ENCODE peak calls at places on chromosomes 12 and 14, in five cellular contexts. One of them, this sample, is unnamed.

GRCh38 chr14:93184391-93185332 is at the start of the genes LYSET and MOAP1:
- DNase-seq in brain microvascular endothelial cell: peak; percentile 72
- DNase-seq in IMR-90: peak; percentile 79
- DNase-seq in AG04449: no peak
- DNase-seq in A549: peak; percentile 88
- DNase-seq in this sample: peak; percentile 92

GRCh38 chr14:103078860-103079587 is 5.0 kb upstream of the LBHD2 start:
- DNase-seq in brain microvascular endothelial cell: no peak
- DNase-seq in AG04449: no peak
- DNase-seq in IMR-90: no peak
- DNase-seq in A549: no peak
- DNase-seq in this sample: peak; percentile 51

GRCh38 chr14:88013750-88014349 is 8.9 kb downstream of the GPR65 start:
- DNase-seq in A549: peak; percentile 84
- DNase-seq in brain microvascular endothelial cell: peak; percentile 80
- DNase-seq in IMR-90: peak; percentile 58
- DNase-seq in AG04449: peak; percentile 12
- DNase-seq in this sample: no peak

GRCh38 chr12:39405580-39405979 is 37.3 kb downstream of the KIF21A start:
- DNase-seq in brain microvascular endothelial cell: no peak
- DNase-seq in A549: no peak
- DNase-seq in AG04449: no peak
- DNase-seq in IMR-90: no peak
- DNase-seq in this sample: no peak

GRCh38 chr12:53004178-53004577 is 2.1 kb upstream of the EIF4B start:
- DNase-seq in brain microvascular endothelial cell: no peak
- DNase-seq in IMR-90: no peak
- DNase-seq in AG04449: no peak
- DNase-seq in A549: peak; percentile 47
- DNase-seq in this sample: no peak

GRCh38 chr12:27383429-27384260 is 51.0 kb downstream of the BMAL2 start:
- DNase-seq in brain microvascular endothelial cell: peak; percentile 85
- DNase-seq in A549: peak; percentile 89
- DNase-seq in AG04449: peak; percentile 28
- DNase-seq in IMR-90: peak; percentile 89
- DNase-seq in this sample: peak; percentile 47

GRCh38 chr12:31477669-31478068 is 113.3 kb downstream of the DENND5B start:
- DNase-seq in brain microvascular endothelial cell: no peak
- DNase-seq in IMR-90: no peak
- DNase-seq in A549: no peak
- DNase-seq in AG04449: no peak
- DNase-seq in this sample: no peak

GRCh38 chr14:54848910-54849309 is 53.7 kb downstream of the GCH1 start:
- DNase-seq in brain microvascular endothelial cell: no peak
- DNase-seq in AG04449: no peak
- DNase-seq in A549: no peak
- DNase-seq in IMR-90: no peak
- DNase-seq in this sample: no peak

GRCh38 chr14:74647061-74647833 is 35.2 kb upstream of the LTBP2 start:
- DNase-seq in A549: no peak
- DNase-seq in IMR-90: no peak
- DNase-seq in AG04449: no peak
- DNase-seq in brain microvascular endothelial cell: no peak
- DNase-seq in this sample: no peak

GRCh38 chr12:69275471-69275891 is 36.1 kb downstream of the CPSF6 start:
- DNase-seq in AG04449: no peak
- DNase-seq in A549: no peak
- DNase-seq in brain microvascular endothelial cell: no peak
- DNase-seq in IMR-90: no peak
- DNase-seq in this sample: no peak

GRCh38 chr12:102946042-102946441 is 11.4 kb upstream of the ASCL1 start:
- DNase-seq in A549: no peak
- DNase-seq in IMR-90: no peak
- DNase-seq in brain microvascular endothelial cell: no peak
- DNase-seq in AG04449: no peak
- DNase-seq in this sample: no peak

GRCh38 chr14:69625299-69626131 is 14.1 kb downstream of the SUSD6 start:
- DNase-seq in IMR-90: peak; percentile 66
- DNase-seq in AG04449: no peak
- DNase-seq in A549: no peak
- DNase-seq in brain microvascular endothelial cell: peak; percentile 64
- DNase-seq in this sample: no peak

GRCh38 chr12:94677778-94678177 is 27.4 kb upstream of the TMCC3 start:
- DNase-seq in AG04449: no peak
- DNase-seq in A549: no peak
- DNase-seq in IMR-90: no peak
- DNase-seq in brain microvascular endothelial cell: no peak
- DNase-seq in this sample: no peak

GRCh38 chr12:3018284-3019004 is 58.7 kb upstream of the TSPAN9 start:
- DNase-seq in IMR-90: no peak
- DNase-seq in brain microvascular endothelial cell: no peak
- DNase-seq in AG04449: no peak
- DNase-seq in A549: no peak
- DNase-seq in this sample: no peak
- TF ChIP-seq CTCF in IMR-90: no peak
- TF ChIP-seq CTCF in brain microvascular endothelial cell: no peak
- TF ChIP-seq CTCF in AG04449: no peak
- TF ChIP-seq CTCF in A549: no peak
- TF ChIP-seq CTCF in this sample: no peak

GRCh38 chr12:24036438-24037204 is 87.2 kb upstream of the SOX5 start:
- DNase-seq in IMR-90: no peak
- DNase-seq in AG04449: no peak
- DNase-seq in brain microvascular endothelial cell: no peak
- DNase-seq in A549: no peak
- DNase-seq in this sample: no peak

GRCh38 chr12:24038211-24038997 is 88.9 kb upstream of the SOX5 start:
- DNase-seq in IMR-90: no peak
- DNase-seq in AG04449: no peak
- DNase-seq in brain microvascular endothelial cell: no peak
- DNase-seq in A549: no peak
- DNase-seq in this sample: no peak

GRCh38 chr12:24034160-24034559 is 84.7 kb upstream of the SOX5 start:
- DNase-seq in IMR-90: peak; percentile 11
- DNase-seq in brain microvascular endothelial cell: no peak
- DNase-seq in AG04449: no peak
- DNase-seq in A549: no peak
- DNase-seq in this sample: no peak

GRCh38 chr12:24039113-24039525 is 89.6 kb upstream of the SOX5 start:
- DNase-seq in brain microvascular endothelial cell: peak; percentile 86
- DNase-seq in IMR-90: peak; percentile 97
- DNase-seq in AG04449: peak; percentile 21
- DNase-seq in A549: peak; percentile 5
- DNase-seq in this sample: no peak

GRCh38 chr12:24034894-24035293 is 85.4 kb upstream of the SOX5 start:
- DNase-seq in A549: no peak
- DNase-seq in IMR-90: no peak
- DNase-seq in brain microvascular endothelial cell: no peak
- DNase-seq in AG04449: no peak
- DNase-seq in this sample: no peak
- TF ChIP-seq CTCF in A549: no peak
- TF ChIP-seq CTCF in IMR-90: no peak
- TF ChIP-seq CTCF in brain microvascular endothelial cell: no peak
- TF ChIP-seq CTCF in AG04449: no peak
- TF ChIP-seq CTCF in this sample: no peak

DNA sequence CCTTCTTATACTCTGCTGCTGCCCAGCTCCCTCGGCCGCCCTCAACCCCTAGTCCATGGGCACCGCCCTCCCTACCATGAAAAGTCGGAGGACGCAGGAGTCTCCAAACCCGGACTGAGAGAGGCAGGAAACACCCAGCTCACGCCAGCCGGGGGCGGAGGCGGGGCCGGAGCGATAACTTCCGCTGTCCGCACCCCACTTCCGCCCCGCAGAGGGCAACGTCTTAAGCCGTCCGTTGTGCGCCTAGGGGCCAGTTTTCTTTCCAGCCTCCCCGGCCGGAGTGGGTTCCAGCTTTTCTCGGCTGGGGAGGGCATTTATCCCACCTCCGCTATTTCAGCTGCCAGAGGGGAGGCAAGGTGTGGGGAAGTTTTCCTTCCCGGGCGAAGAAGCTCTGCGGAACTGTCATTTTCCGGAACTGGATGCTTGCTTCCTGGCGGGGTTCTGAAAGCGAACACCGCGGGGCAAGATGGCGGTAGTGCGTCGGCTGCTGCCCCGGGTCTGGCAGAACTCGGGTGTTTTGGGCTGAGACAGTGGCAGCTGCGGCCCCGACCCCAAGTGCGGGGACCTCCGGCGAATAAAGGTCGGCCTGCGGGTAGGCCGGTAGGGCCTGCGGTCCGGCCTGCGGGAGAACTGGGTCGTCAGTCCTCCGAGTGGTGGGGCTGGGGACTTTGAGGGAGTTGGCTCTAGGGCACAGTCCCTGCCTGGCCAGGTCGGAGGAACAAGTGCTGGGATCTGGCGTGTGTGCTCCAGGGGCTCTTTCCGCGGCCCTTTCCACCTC is at the start of the genes KCTD10 and UBE3B:
- DNase-seq in A549: peak; percentile 94
- DNase-seq in AG04449: no peak
- DNase-seq in IMR-90: peak; percentile 89
- DNase-seq in brain microvascular endothelial cell: peak; percentile 78
- DNase-seq in this sample: peak; percentile 81
- TF ChIP-seq CTCF in A549: no peak
- TF ChIP-seq CTCF in AG04449: no peak
- TF ChIP-seq CTCF in IMR-90: no peak
- TF ChIP-seq CTCF in brain microvascular endothelial cell: no peak
- TF ChIP-seq CTCF in this sample: no peak

DNA sequence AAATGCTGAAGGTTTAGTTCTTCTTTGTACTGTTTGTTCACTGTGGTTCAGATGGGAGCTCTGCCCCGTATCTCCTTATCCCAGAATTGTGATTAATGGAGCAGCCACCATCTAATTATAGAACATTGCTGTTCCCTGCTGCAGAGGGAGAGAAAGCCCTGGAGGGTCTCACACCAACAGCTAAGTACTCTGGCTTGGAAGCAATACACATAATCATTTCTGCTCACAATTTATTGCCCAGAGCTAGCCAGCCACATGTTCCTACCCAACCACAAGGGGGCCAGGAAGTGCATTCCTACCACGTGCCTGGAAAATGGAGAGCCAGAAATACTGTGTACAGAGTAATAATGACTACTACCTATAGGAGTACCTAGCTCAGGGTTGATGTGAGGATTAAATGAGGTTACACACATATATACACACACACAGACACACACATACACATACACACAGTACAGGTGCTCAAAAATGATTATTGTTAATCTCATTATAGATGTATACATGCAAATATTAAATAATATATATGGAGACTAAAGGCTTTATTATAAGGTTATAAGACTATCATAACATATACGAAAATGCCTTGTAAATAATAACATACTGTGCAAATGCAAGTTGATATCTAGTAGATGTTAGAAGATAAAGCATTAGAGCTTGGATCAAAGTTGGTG is 22.3 kb downstream of the MSRB3 start:
- DNase-seq in brain microvascular endothelial cell: peak; percentile 40
- DNase-seq in A549: peak; percentile 56
- DNase-seq in IMR-90: peak; percentile 33
- DNase-seq in AG04449: no peak
- DNase-seq in this sample: no peak
- TF ChIP-seq CTCF in brain microvascular endothelial cell: peak; percentile 78
- TF ChIP-seq CTCF in A549: no peak
- TF ChIP-seq CTCF in IMR-90: peak; percentile 43
- TF ChIP-seq CTCF in AG04449: peak; percentile 39
- TF ChIP-seq CTCF in this sample: peak; percentile 40

GRCh38 chr12:47903927-47904646 is 707 bp downstream of the VDR start:
- DNase-seq in AG04449: peak; percentile 33
- DNase-seq in IMR-90: peak; percentile 82
- DNase-seq in brain microvascular endothelial cell: peak; percentile 70
- DNase-seq in A549: peak; percentile 25
- DNase-seq in this sample: peak; percentile 83

GRCh38 chr12:47903151-47903611 is 1.6 kb downstream of the VDR start:
- DNase-seq in A549: no peak
- DNase-seq in AG04449: peak; percentile 37
- DNase-seq in brain microvascular endothelial cell: peak; percentile 38
- DNase-seq in IMR-90: peak; percentile 76
- DNase-seq in this sample: no peak

GRCh38 chr12:47902131-47902639 is 2.6 kb downstream of the VDR start:
- DNase-seq in AG04449: no peak
- DNase-seq in IMR-90: no peak
- DNase-seq in A549: no peak
- DNase-seq in brain microvascular endothelial cell: no peak
- DNase-seq in this sample: no peak

GRCh38 chr12:47905313-47905730 is 528 bp upstream of the VDR start:
- DNase-seq in A549: no peak
- DNase-seq in IMR-90: no peak
- DNase-seq in brain microvascular endothelial cell: no peak
- DNase-seq in AG04449: no peak
- DNase-seq in this sample: peak; percentile 79

DNA sequence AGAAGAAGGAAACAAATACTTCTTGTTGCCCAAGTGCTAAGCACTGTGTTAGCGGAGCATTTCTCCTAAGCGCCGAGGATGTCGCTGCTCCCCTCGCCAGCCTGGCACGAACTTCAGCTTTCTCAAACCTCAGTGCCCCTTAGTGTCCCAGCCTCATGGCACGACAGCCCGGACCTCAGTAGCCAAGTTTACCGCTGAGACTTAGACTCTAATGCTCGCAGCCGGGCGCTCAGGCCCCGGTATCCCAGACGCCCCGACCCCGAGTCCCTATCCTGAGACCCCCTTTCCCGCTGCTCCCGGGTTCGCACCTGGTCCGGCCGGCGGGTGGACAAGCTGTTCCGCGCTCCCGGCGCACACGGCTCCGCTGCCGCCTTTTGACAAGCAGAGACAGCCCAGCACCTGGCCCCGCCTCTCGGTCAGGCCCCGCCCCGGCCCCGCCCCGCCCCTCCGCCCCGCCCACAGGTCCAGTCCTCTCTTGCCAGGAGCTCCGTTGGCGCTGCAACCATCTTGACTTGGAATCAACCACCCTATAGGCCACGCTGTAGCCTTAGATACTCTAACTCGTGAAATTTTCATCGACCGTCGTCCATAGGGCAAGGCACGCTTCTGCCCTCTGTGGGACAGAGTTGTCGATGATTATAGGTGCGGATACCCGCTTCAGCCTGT is at the start of gene VDR:
- DNase-seq in AG04449: no peak
- DNase-seq in brain microvascular endothelial cell: peak; percentile 61
- DNase-seq in IMR-90: peak; percentile 65
- DNase-seq in A549: peak; percentile 87
- DNase-seq in this sample: peak; percentile 89
- TF ChIP-seq CTCF in AG04449: peak; percentile 11
- TF ChIP-seq CTCF in brain microvascular endothelial cell: peak; percentile 44
- TF ChIP-seq CTCF in IMR-90: peak; percentile 31
- TF ChIP-seq CTCF in A549: no peak
- TF ChIP-seq CTCF in this sample: no peak

DNA sequence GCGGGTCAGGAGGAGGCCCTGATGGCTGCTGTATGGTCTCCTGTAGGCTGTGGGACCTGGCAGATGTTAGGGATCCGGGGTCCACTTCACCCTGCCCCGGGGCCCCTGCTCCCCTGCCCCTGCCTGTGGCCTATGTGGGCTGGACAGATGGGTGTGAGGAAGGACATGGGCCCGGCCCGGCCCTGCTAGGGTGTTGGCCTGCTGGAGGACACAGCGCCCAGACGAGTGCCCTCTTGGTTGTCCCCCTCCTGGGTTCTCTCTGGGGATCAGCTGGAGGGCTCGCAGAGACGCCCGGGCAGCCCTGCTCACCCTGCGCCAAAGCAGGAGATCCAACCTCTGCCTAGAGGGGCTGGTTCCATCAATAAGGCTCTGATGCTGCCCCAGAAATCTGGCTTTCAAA is 36.2 kb downstream of the BEGAIN start:
- DNase-seq in A549: no peak
- DNase-seq in IMR-90: no peak
- DNase-seq in brain microvascular endothelial cell: no peak
- DNase-seq in AG04449: no peak
- DNase-seq in this sample: no peak
- TF ChIP-seq CTCF in A549: no peak
- TF ChIP-seq CTCF in IMR-90: no peak
- TF ChIP-seq CTCF in brain microvascular endothelial cell: no peak
- TF ChIP-seq CTCF in AG04449: no peak
- TF ChIP-seq CTCF in this sample: no peak